ENCODE peak calls at places on chromosome 7, in ten cellular contexts. T, Q, J, P, A, H, M, B, C and L are unnamed samples.

GRCh38 chr7:152341039-152341913 is 94.5 kb downstream of the KMT2C start:
- DNase-seq in T (no peak), Q (peak; percentile 71), J (no peak), P (peak; percentile 79), A (peak; percentile 19), H (peak; percentile 57), M (peak; percentile 18), B (no peak), C (peak; percentile 11), L (peak; percentile 70)

GRCh38 chr7:105649727-105650381 is 68.6 kb upstream of the EFCAB10 start:
- DNase-seq in T (no peak), Q (no peak), J (no peak), P (peak; percentile 52), A (peak; percentile 19), H (no peak), M (peak; percentile 45), B (no peak), C (no peak), L (peak; percentile 60)

GRCh38 chr7:112648781-112649180 is 141.4 kb downstream of the TMEM168 start:
- DNase-seq in T (no peak), Q (no peak), J (no peak), P (no peak), A (no peak), H (no peak), M (no peak), B (no peak), C (no peak), L (no peak)

GRCh38 chr7:153381275-153382119 is 621.9 kb downstream of the ACTR3B start:
- DNase-seq in T (no peak), Q (peak; percentile 15), J (no peak), P (no peak), A (no peak), H (no peak), M (no peak), B (peak; percentile 48), C (peak; percentile 27), L (no peak)

GRCh38 chr7:117097860-117098259 is 144.6 kb downstream of the ST7 start:
- DNase-seq in T (no peak), Q (no peak), J (no peak), P (no peak), A (no peak), H (no peak), M (no peak), B (no peak), C (no peak), L (no peak)

GRCh38 chr7:112001089-112001826 is 204.9 kb downstream of the DOCK4 start:
- DNase-seq in T (no peak), Q (peak; percentile 13), J (no peak), P (peak; percentile 64), A (peak; percentile 12), H (no peak), M (no peak), B (no peak), C (no peak), L (peak; percentile 66)

GRCh38 chr7:87178320-87178719 is 26.1 kb downstream of the DMTF1 start:
- DNase-seq in T (no peak), Q (no peak), J (no peak), P (no peak), A (no peak), H (no peak), M (no peak), B (no peak), C (no peak), L (no peak)

GRCh38 chr7:17312641-17313040 is 14.2 kb downstream of the AHR start:
- DNase-seq in T (no peak), Q (no peak), J (no peak), P (no peak), A (no peak), H (no peak), M (no peak), B (no peak), C (no peak), L (no peak)

DNA sequence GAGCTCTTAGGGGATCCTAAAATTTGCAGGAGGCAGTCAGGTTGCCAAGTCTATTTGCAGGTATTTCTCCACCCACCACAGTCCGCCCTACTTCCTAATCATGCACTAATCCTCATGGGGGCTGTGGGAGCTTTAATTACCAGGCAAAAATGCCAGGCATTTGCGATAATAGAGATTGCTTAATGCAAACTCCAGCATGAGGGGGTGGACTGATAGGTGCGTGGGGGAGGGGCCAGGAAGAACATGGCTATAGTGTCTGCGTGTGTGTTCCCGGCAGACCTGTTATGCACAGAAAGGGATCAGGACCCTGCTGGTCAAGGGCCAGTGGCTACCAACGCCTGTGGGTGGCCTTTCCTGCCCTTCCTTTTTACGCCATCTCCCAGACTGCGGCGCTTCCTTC is 15.6 kb upstream of the AQP1 start:
- DNase-seq in T (peak; percentile 71), Q (no peak), J (no peak), P (no peak), A (no peak), H (no peak), M (no peak), B (no peak), C (no peak), L (no peak)
- TF ChIP-seq CTCF in T (no peak), Q (no peak), J (no peak), P (no peak), A (no peak), H (no peak), M (no peak), B (no peak), C (no peak), L (no peak)

GRCh38 chr7:156036153-156036552 is 223.9 kb upstream of the SHH start:
- DNase-seq in T (no peak), Q (no peak), J (no peak), P (no peak), A (no peak), H (no peak), M (no peak), B (no peak), C (no peak), L (no peak)

GRCh38 chr7:156031679-156032478 is 219.6 kb upstream of the SHH start:
- DNase-seq in T (no peak), Q (no peak), J (no peak), P (no peak), A (no peak), H (no peak), M (no peak), B (peak; percentile 67), C (no peak), L (no peak)

GRCh38 chr7:156038345-156038744 is 226.1 kb upstream of the SHH start:
- DNase-seq in T (no peak), Q (no peak), J (no peak), P (no peak), A (no peak), H (no peak), M (no peak), B (no peak), C (peak; percentile 21), L (no peak)

GRCh38 chr7:156032973-156033372 is 220.7 kb upstream of the SHH start:
- DNase-seq in T (no peak), Q (no peak), J (no peak), P (no peak), A (no peak), H (no peak), M (no peak), B (no peak), C (no peak), L (no peak)

DNA sequence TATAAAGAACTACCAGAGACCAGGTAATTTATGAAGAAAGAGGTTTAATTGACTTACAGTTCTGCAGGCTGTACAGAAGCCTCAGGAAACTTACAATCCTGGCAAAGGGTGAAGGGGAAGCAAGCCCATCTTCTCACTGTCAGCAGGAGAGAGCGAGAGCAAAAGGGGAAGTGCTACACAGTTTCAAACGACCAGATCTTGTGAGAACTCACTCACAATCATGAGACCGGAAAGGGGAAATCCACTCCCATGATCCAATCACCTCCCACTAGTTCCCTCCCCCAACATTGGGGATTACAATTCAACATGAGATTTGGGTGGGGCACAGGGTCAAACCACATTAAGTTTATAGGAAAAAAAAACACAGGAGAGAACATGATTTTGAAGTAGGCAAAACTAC is 222.1 kb upstream of the SHH start:
- DNase-seq in T (no peak), Q (no peak), J (no peak), P (no peak), A (no peak), H (no peak), M (no peak), B (peak; percentile 2), C (no peak), L (no peak)
- TF ChIP-seq CTCF in T (no peak), Q (no peak), J (no peak), P (no peak), A (no peak), H (no peak), M (no peak), B (no peak), C (no peak), L (no peak)

GRCh38 chr7:12685550-12685949 is 1.9 kb upstream of the ARL4A start:
- DNase-seq in T (no peak), Q (peak; percentile 71), J (peak; percentile 28), P (peak; percentile 72), A (no peak), H (peak; percentile 24), M (no peak), B (no peak), C (peak; percentile 13), L (no peak)
- TF ChIP-seq CTCF in T (no peak), Q (peak; percentile 61), J (peak; percentile 29), P (peak; percentile 76), A (peak; percentile 14), H (peak; percentile 26), M (peak; percentile 62), B (peak; percentile 64), C (no peak), L (no peak)

GRCh38 chr7:82164410-82164809 is 279.2 kb downstream of the CACNA2D1 start:
- DNase-seq in T (no peak), Q (no peak), J (no peak), P (no peak), A (no peak), H (no peak), M (no peak), B (no peak), C (no peak), L (no peak)

GRCh38 chr7:82167568-82168314 is 275.8 kb downstream of the CACNA2D1 start:
- DNase-seq in T (no peak), Q (no peak), J (no peak), P (no peak), A (no peak), H (no peak), M (no peak), B (no peak), C (no peak), L (no peak)

GRCh38 chr7:82163586-82163985 is 280.0 kb downstream of the CACNA2D1 start:
- DNase-seq in T (no peak), Q (no peak), J (no peak), P (no peak), A (no peak), H (no peak), M (no peak), B (no peak), C (no peak), L (no peak)

GRCh38 chr7:82166666-82167065 is 276.9 kb downstream of the CACNA2D1 start:
- DNase-seq in T (no peak), Q (no peak), J (no peak), P (no peak), A (no peak), H (no peak), M (no peak), B (no peak), C (no peak), L (no peak)

DNA sequence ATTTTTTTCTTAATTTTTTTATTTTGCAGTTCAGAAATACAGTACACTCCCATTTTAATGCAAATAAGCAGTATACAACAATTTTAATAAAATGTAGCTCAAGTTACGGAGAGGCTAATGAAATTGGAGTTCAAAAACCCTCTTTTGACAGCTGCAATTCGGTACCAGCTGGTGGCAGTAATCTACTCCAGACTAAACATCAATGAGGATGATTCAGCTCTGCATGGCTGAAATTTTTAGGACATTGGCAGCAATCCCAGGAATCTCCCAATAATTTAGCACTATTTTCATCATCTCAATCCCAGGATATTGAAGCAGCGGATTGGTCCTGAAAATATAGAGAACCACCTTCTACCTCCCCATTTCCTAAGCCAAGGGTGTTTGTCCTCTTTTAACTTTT is 278.8 kb downstream of the CACNA2D1 start:
- DNase-seq in T (no peak), Q (no peak), J (no peak), P (peak; percentile 86), A (peak; percentile 42), H (peak; percentile 61), M (peak; percentile 46), B (no peak), C (no peak), L (peak; percentile 63)
- TF ChIP-seq CTCF in T (no peak), Q (peak; percentile 48), J (no peak), P (peak; percentile 52), A (peak; percentile 43), H (peak; percentile 44), M (peak; percentile 21), B (peak; percentile 56), C (no peak), L (peak; percentile 72)